ENCODE peak calls at places on chromosomes 4 and X, in eight cellular contexts. One of them, this sample, is unnamed.

GRCh38 chr4:152779513-152780266 is at the start of the genes ARFIP1 and TIGD4:
- DNase-seq in tibial artery: peak
- DNase-seq in pancreas: peak
- DNase-seq in GM06990: peak
- DNase-seq in Caco-2: peak
- DNase-seq in stomach: peak
- DNase-seq in AG09309: peak
- DNase-seq in epithelial cell of esophagus: peak
- DNase-seq in this sample: peak

GRCh38 chr4:173381610-173382009 is 10.9 kb downstream of the SAP30 start:
- DNase-seq in tibial artery: no peak
- DNase-seq in pancreas: no peak
- DNase-seq in GM06990: no peak
- DNase-seq in Caco-2: no peak
- DNase-seq in stomach: no peak
- DNase-seq in AG09309: no peak
- DNase-seq in epithelial cell of esophagus: no peak
- DNase-seq in this sample: no peak

GRCh38 chr4:175071123-175071522 is 153.0 kb downstream of the ADAM29 start:
- DNase-seq in tibial artery: no peak
- DNase-seq in pancreas: no peak
- DNase-seq in GM06990: no peak
- DNase-seq in Caco-2: no peak
- DNase-seq in stomach: no peak
- DNase-seq in AG09309: no peak
- DNase-seq in epithelial cell of esophagus: no peak
- DNase-seq in this sample: no peak

GRCh38 chrX:2933125-2933900 is 4.2 kb upstream of the ARSD start:
- DNase-seq in tibial artery: no peak
- DNase-seq in pancreas: no peak
- DNase-seq in GM06990: no peak
- DNase-seq in Caco-2: no peak
- DNase-seq in stomach: no peak
- DNase-seq in AG09309: no peak
- DNase-seq in epithelial cell of esophagus: peak
- DNase-seq in this sample: no peak

GRCh38 chr4:140743194-140743931 is 12.8 kb downstream of the TBC1D9 start:
- DNase-seq in tibial artery: no peak
- DNase-seq in pancreas: no peak
- DNase-seq in GM06990: peak
- DNase-seq in Caco-2: peak
- DNase-seq in stomach: no peak
- DNase-seq in AG09309: no peak
- DNase-seq in epithelial cell of esophagus: peak
- DNase-seq in this sample: no peak

GRCh38 chr4:183797041-183797444 is 108.1 kb upstream of the STOX2 start:
- DNase-seq in tibial artery: no peak
- DNase-seq in pancreas: peak
- DNase-seq in GM06990: no peak
- DNase-seq in Caco-2: peak
- DNase-seq in stomach: peak
- DNase-seq in AG09309: no peak
- DNase-seq in epithelial cell of esophagus: peak
- DNase-seq in this sample: no peak

GRCh38 chr4:87075876-87076275 is 141.1 kb downstream of the AFF1 start:
- DNase-seq in tibial artery: no peak
- DNase-seq in pancreas: no peak
- DNase-seq in GM06990: no peak
- DNase-seq in Caco-2: no peak
- DNase-seq in stomach: no peak
- DNase-seq in AG09309: no peak
- DNase-seq in epithelial cell of esophagus: no peak
- DNase-seq in this sample: no peak

GRCh38 chr4:76499461-76499860 is 64.4 kb downstream of the SHROOM3 start:
- DNase-seq in tibial artery: no peak
- DNase-seq in pancreas: no peak
- DNase-seq in GM06990: peak
- DNase-seq in Caco-2: no peak
- DNase-seq in stomach: no peak
- DNase-seq in AG09309: no peak
- DNase-seq in epithelial cell of esophagus: no peak
- DNase-seq in this sample: no peak

GRCh38 chrX:136310411-136310810 is 9.6 kb downstream of the ADGRG4 start:
- DNase-seq in tibial artery: no peak
- DNase-seq in pancreas: no peak
- DNase-seq in GM06990: no peak
- DNase-seq in Caco-2: no peak
- DNase-seq in stomach: no peak
- DNase-seq in AG09309: no peak
- DNase-seq in epithelial cell of esophagus: peak
- DNase-seq in this sample: no peak

GRCh38 chr4:42678512-42678911 is 21.6 kb upstream of the ATP8A1 start:
- DNase-seq in tibial artery: no peak
- DNase-seq in pancreas: no peak
- DNase-seq in GM06990: no peak
- DNase-seq in Caco-2: no peak
- DNase-seq in stomach: no peak
- DNase-seq in AG09309: no peak
- DNase-seq in epithelial cell of esophagus: no peak
- DNase-seq in this sample: no peak

GRCh38 chrX:147894332-147894870 is 17.3 kb upstream of the FMR1 start:
- DNase-seq in tibial artery: no peak
- DNase-seq in pancreas: no peak
- DNase-seq in GM06990: no peak
- DNase-seq in Caco-2: no peak
- DNase-seq in stomach: no peak
- DNase-seq in AG09309: no peak
- DNase-seq in epithelial cell of esophagus: peak
- DNase-seq in this sample: no peak

GRCh38 chrX:66053414-66053813 is 13.5 kb upstream of the VSIG4 start:
- DNase-seq in tibial artery: no peak
- DNase-seq in pancreas: no peak
- DNase-seq in GM06990: no peak
- DNase-seq in Caco-2: no peak
- DNase-seq in stomach: no peak
- DNase-seq in AG09309: no peak
- DNase-seq in epithelial cell of esophagus: no peak
- DNase-seq in this sample: no peak

GRCh38 chr4:124111922-124112321 is 600.6 kb downstream of the ANKRD50 start:
- DNase-seq in tibial artery: no peak
- DNase-seq in pancreas: no peak
- DNase-seq in GM06990: no peak
- DNase-seq in Caco-2: peak
- DNase-seq in stomach: no peak
- DNase-seq in AG09309: peak
- DNase-seq in epithelial cell of esophagus: peak
- DNase-seq in this sample: peak
- TF ChIP-seq CTCF in tibial artery: peak
- TF ChIP-seq CTCF in pancreas: peak
- TF ChIP-seq CTCF in GM06990: peak
- TF ChIP-seq CTCF in Caco-2: peak
- TF ChIP-seq CTCF in stomach: peak
- TF ChIP-seq CTCF in AG09309: peak
- TF ChIP-seq CTCF in epithelial cell of esophagus: peak
- TF ChIP-seq CTCF in this sample: peak

GRCh38 chrX:94908171-94908570 is 1234.2 kb downstream of the FAM133A start:
- DNase-seq in tibial artery: no peak
- DNase-seq in pancreas: no peak
- DNase-seq in GM06990: no peak
- DNase-seq in Caco-2: no peak
- DNase-seq in stomach: no peak
- DNase-seq in AG09309: no peak
- DNase-seq in epithelial cell of esophagus: no peak
- DNase-seq in this sample: no peak

GRCh38 chrX:94914235-94914634 is 1240.2 kb downstream of the FAM133A start:
- DNase-seq in tibial artery: no peak
- DNase-seq in pancreas: no peak
- DNase-seq in GM06990: no peak
- DNase-seq in Caco-2: no peak
- DNase-seq in stomach: no peak
- DNase-seq in AG09309: no peak
- DNase-seq in epithelial cell of esophagus: no peak
- DNase-seq in this sample: no peak

GRCh38 chrX:94908648-94909047 is 1234.6 kb downstream of the FAM133A start:
- DNase-seq in tibial artery: no peak
- DNase-seq in pancreas: no peak
- DNase-seq in GM06990: no peak
- DNase-seq in Caco-2: no peak
- DNase-seq in stomach: no peak
- DNase-seq in AG09309: no peak
- DNase-seq in epithelial cell of esophagus: no peak
- DNase-seq in this sample: no peak
- TF ChIP-seq CTCF in tibial artery: no peak
- TF ChIP-seq CTCF in pancreas: no peak
- TF ChIP-seq CTCF in GM06990: no peak
- TF ChIP-seq CTCF in Caco-2: no peak
- TF ChIP-seq CTCF in stomach: no peak
- TF ChIP-seq CTCF in AG09309: no peak
- TF ChIP-seq CTCF in epithelial cell of esophagus: no peak
- TF ChIP-seq CTCF in this sample: no peak

DNA sequence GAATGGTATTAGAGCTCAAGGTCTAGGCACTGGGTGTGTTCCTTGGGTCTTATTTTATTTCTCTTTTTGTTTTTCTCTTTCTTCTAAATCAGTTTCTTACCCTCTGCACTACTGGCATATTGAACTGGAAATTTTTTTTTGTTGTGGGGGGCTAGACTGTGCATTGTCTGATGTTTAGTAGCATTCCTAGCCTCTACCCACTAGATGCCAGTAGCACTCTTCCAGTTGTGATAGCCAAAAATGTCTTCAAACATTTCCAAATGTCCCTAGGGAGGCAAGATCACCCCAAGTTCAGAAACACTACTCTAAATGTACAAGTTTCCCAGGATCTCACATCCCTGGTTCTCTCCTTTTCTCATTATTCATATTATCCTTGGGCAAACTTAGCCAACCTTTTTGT is 69.8 kb upstream of the AMOT start:
- DNase-seq in tibial artery: no peak
- DNase-seq in pancreas: no peak
- DNase-seq in GM06990: no peak
- DNase-seq in Caco-2: no peak
- DNase-seq in stomach: no peak
- DNase-seq in AG09309: no peak
- DNase-seq in epithelial cell of esophagus: no peak
- DNase-seq in this sample: no peak
- TF ChIP-seq CTCF in tibial artery: no peak
- TF ChIP-seq CTCF in pancreas: no peak
- TF ChIP-seq CTCF in GM06990: no peak
- TF ChIP-seq CTCF in Caco-2: no peak
- TF ChIP-seq CTCF in stomach: no peak
- TF ChIP-seq CTCF in AG09309: no peak
- TF ChIP-seq CTCF in epithelial cell of esophagus: peak
- TF ChIP-seq CTCF in this sample: no peak

GRCh38 chrX:119654112-119654531 is 38.8 kb downstream of the SEPTIN6 start:
- DNase-seq in tibial artery: no peak
- DNase-seq in pancreas: peak
- DNase-seq in GM06990: no peak
- DNase-seq in Caco-2: no peak
- DNase-seq in stomach: no peak
- DNase-seq in AG09309: no peak
- DNase-seq in epithelial cell of esophagus: peak
- DNase-seq in this sample: peak
- TF ChIP-seq CTCF in tibial artery: no peak
- TF ChIP-seq CTCF in pancreas: no peak
- TF ChIP-seq CTCF in GM06990: no peak
- TF ChIP-seq CTCF in Caco-2: no peak
- TF ChIP-seq CTCF in stomach: no peak
- TF ChIP-seq CTCF in AG09309: peak
- TF ChIP-seq CTCF in epithelial cell of esophagus: no peak
- TF ChIP-seq CTCF in this sample: no peak

GRCh38 chr4:127788517-127788916 is 6.4 kb downstream of the HSPA4L start:
- DNase-seq in tibial artery: no peak
- DNase-seq in pancreas: no peak
- DNase-seq in GM06990: no peak
- DNase-seq in Caco-2: peak
- DNase-seq in stomach: no peak
- DNase-seq in AG09309: no peak
- DNase-seq in epithelial cell of esophagus: peak
- DNase-seq in this sample: no peak
- TF ChIP-seq CTCF in tibial artery: no peak
- TF ChIP-seq CTCF in pancreas: no peak
- TF ChIP-seq CTCF in GM06990: peak
- TF ChIP-seq CTCF in Caco-2: peak
- TF ChIP-seq CTCF in stomach: no peak
- TF ChIP-seq CTCF in AG09309: no peak
- TF ChIP-seq CTCF in epithelial cell of esophagus: peak
- TF ChIP-seq CTCF in this sample: peak

GRCh38 chrX:113747274-113747973 is 836.5 kb upstream of the HTR2C start:
- DNase-seq in tibial artery: no peak
- DNase-seq in pancreas: no peak
- DNase-seq in GM06990: no peak
- DNase-seq in Caco-2: no peak
- DNase-seq in stomach: no peak
- DNase-seq in AG09309: no peak
- DNase-seq in epithelial cell of esophagus: no peak
- DNase-seq in this sample: no peak

GRCh38 chrX:113743069-113743468 is 840.8 kb upstream of the HTR2C start:
- DNase-seq in tibial artery: no peak
- DNase-seq in pancreas: no peak
- DNase-seq in GM06990: no peak
- DNase-seq in Caco-2: no peak
- DNase-seq in stomach: no peak
- DNase-seq in AG09309: no peak
- DNase-seq in epithelial cell of esophagus: no peak
- DNase-seq in this sample: no peak

GRCh38 chrX:113741744-113742143 is 842.1 kb upstream of the HTR2C start:
- DNase-seq in tibial artery: no peak
- DNase-seq in pancreas: no peak
- DNase-seq in GM06990: no peak
- DNase-seq in Caco-2: peak
- DNase-seq in stomach: no peak
- DNase-seq in AG09309: no peak
- DNase-seq in epithelial cell of esophagus: peak
- DNase-seq in this sample: no peak
- TF ChIP-seq CTCF in tibial artery: no peak
- TF ChIP-seq CTCF in pancreas: no peak
- TF ChIP-seq CTCF in GM06990: peak
- TF ChIP-seq CTCF in Caco-2: no peak
- TF ChIP-seq CTCF in stomach: no peak
- TF ChIP-seq CTCF in AG09309: no peak
- TF ChIP-seq CTCF in epithelial cell of esophagus: peak
- TF ChIP-seq CTCF in this sample: peak

This sample was measured in neural crest cell.